ENCODE peak calls at places on chromosome 4, in ten cellular contexts. G is HFF-Myc, A is GM12865, C is heart left ventricle, B is tibial artery, T is stomach, O is body of pancreas, W is psoas muscle, H is NB4, S is astrocyte of the cerebellum. Q is an unnamed sample.

GRCh38 chr4:7186516-7187296 is 5.6 kb upstream of the SORCS2 start:
- DNase-seq in O (no peak), S (no peak), W (no peak), H (no peak), C (no peak), B (peak), T (no peak), G (no peak), A (no peak), Q (no peak)

GRCh38 chr4:184080674-184081073 is 137.0 kb downstream of the ENPP6 start:
- DNase-seq in A (no peak), W (no peak), B (no peak), O (no peak), T (no peak), H (no peak), S (no peak), C (no peak), G (no peak), Q (no peak)

GRCh38 chr4:88185916-88186315 is 27.5 kb upstream of the ABCG2 start:
- DNase-seq in C (no peak), O (no peak), W (no peak), A (no peak), B (no peak), T (no peak), G (no peak), S (no peak), H (no peak), Q (no peak)

GRCh38 chr4:15336410-15337184 is 91.2 kb upstream of the C1QTNF7 start:
- DNase-seq in H (no peak), O (no peak), A (no peak), B (no peak), S (peak), T (no peak), C (no peak), W (no peak), G (peak), Q (peak)

GRCh38 chr4:101081166-101081565 is 266.2 kb downstream of the PPP3CA start:
- DNase-seq in H (no peak), B (no peak), W (no peak), A (no peak), C (no peak), S (no peak), T (no peak), G (no peak), O (no peak), Q (no peak)

GRCh38 chr4:8157496-8157895 is 1.1 kb downstream of the ABLIM2 start:
- DNase-seq in H (peak), W (peak), S (no peak), G (no peak), C (peak), T (no peak), A (no peak), O (peak), B (peak), Q (no peak)

GRCh38 chr4:95165926-95166524 is 382.7 kb downstream of the UNC5C start:
- DNase-seq in T (no peak), B (no peak), H (peak), C (no peak), G (peak), A (peak), W (no peak), S (peak), O (peak), Q (peak)

GRCh38 chr4:118935819-118936218 is 47.2 kb downstream of the SYNPO2 start:
- DNase-seq in O (no peak), G (no peak), H (peak), C (no peak), A (no peak), T (no peak), B (no peak), W (no peak), S (no peak), Q (no peak)

GRCh38 chr4:67030636-67031035 is 514.7 kb downstream of the CENPC start:
- DNase-seq in B (no peak), O (no peak), H (no peak), A (no peak), W (no peak), T (no peak), S (no peak), C (no peak), G (no peak), Q (peak)

GRCh38 chr4:70885174-70885573 is 17.0 kb upstream of the MOB1B start:
- DNase-seq in G (no peak), A (no peak), O (no peak), W (no peak), S (no peak), B (no peak), C (no peak), T (no peak), H (no peak), Q (no peak)

GRCh38 chr4:83083925-83084475 is 30.5 kb downstream of the PLAC8 start:
- DNase-seq in W (no peak), C (no peak), S (no peak), B (no peak), H (peak), T (no peak), A (peak), G (no peak), O (no peak), Q (no peak)

GRCh38 chr4:93867416-93868001 is 39.0 kb downstream of the ATOH1 start:
- DNase-seq in H (no peak), C (no peak), G (no peak), T (no peak), B (no peak), W (no peak), A (no peak), S (no peak), O (no peak), Q (peak)

GRCh38 chr4:39085891-39086290 is 23.9 kb downstream of the KLHL5 start:
- DNase-seq in B (no peak), O (no peak), T (no peak), G (no peak), A (no peak), W (no peak), H (no peak), C (no peak), S (peak), Q (no peak)

GRCh38 chr4:102574317-102574716 is 73.2 kb downstream of the NFKB1 start:
- DNase-seq in C (no peak), O (no peak), A (no peak), G (no peak), B (no peak), W (no peak), S (no peak), H (peak), T (no peak), Q (no peak)

GRCh38 chr4:2914220-2915126 is 48.7 kb downstream of the NOP14 start:
- DNase-seq in H (no peak), W (no peak), O (no peak), G (no peak), B (no peak), S (no peak), A (peak), C (no peak), T (no peak), Q (no peak)

GRCh38 chr4:89509708-89510269 is 202.2 kb upstream of the GPRIN3 start:
- DNase-seq in A (peak), B (no peak), G (no peak), O (no peak), C (no peak), H (no peak), S (peak), T (no peak), W (no peak), Q (peak)

GRCh38 chr4:124322234-124322831 is 390.2 kb downstream of the ANKRD50 start:
- DNase-seq in T (no peak), G (peak), O (no peak), A (peak), B (no peak), S (peak), C (no peak), W (no peak), H (peak), Q (peak)

GRCh38 chr4:151045907-151046306 is 30.8 kb upstream of the LRBA start:
- DNase-seq in S (no peak), B (no peak), W (no peak), O (no peak), T (no peak), G (no peak), H (peak), C (no peak), A (peak), Q (peak)

GRCh38 chr4:120066182-120066524 is 495 bp downstream of the MAD2L1 start:
- DNase-seq in T (no peak), H (peak), C (no peak), G (no peak), O (no peak), A (peak), W (no peak), S (no peak), B (no peak), Q (no peak)

GRCh38 chr4:39045791-39046221 is 13.6 kb upstream of the TMEM156 start:
- DNase-seq in B (no peak), O (no peak), A (peak), T (no peak), C (no peak), H (peak), G (no peak), W (no peak), S (no peak), Q (peak)

GRCh38 chr4:173448919-173449641 is 50.2 kb upstream of the SCRG1 start:
- DNase-seq in W (no peak), H (no peak), C (no peak), B (no peak), G (no peak), O (no peak), T (no peak), S (no peak), A (peak), Q (no peak)

GRCh38 chr4:26361287-26361686 is 40.5 kb downstream of the RBPJ start:
- DNase-seq in O (no peak), H (no peak), C (no peak), G (no peak), W (no peak), B (no peak), T (no peak), S (no peak), A (no peak), Q (no peak)

GRCh38 chr4:100738388-100739165 is 220.8 kb upstream of the EMCN start:
- DNase-seq in C (no peak), B (peak), W (no peak), H (peak), S (peak), A (peak), T (peak), O (peak), G (peak), Q (peak)

GRCh38 chr4:174332741-174333493 is 49.2 kb downstream of the CEP44 start:
- DNase-seq in H (no peak), C (no peak), S (no peak), O (no peak), T (no peak), B (no peak), G (no peak), W (no peak), A (no peak), Q (peak)

GRCh38 chr4:183249854-183250253 is 70.2 kb downstream of the CLDN22 start:
- DNase-seq in O (peak), H (peak), W (no peak), A (peak), G (peak), T (no peak), S (peak), B (no peak), C (no peak), Q (peak)

GRCh38 chr4:104394409-104394813 is 100.3 kb downstream of the CXXC4 start:
- DNase-seq in G (no peak), S (no peak), O (no peak), H (no peak), W (no peak), C (no peak), T (no peak), B (no peak), A (no peak), Q (no peak)

GRCh38 chr4:113591982-113592381 is 169.6 kb downstream of the CAMK2D start:
- DNase-seq in T (no peak), S (peak), G (no peak), O (no peak), A (no peak), W (no peak), C (no peak), H (no peak), B (no peak), Q (no peak)

GRCh38 chr4:8580321-8581093 is at the start of gene GPR78:
- DNase-seq in O (peak), G (no peak), S (no peak), C (peak), H (peak), W (peak), T (peak), A (no peak), B (peak), Q (peak)

GRCh38 chr4:40840985-40841571 is 91.3 kb downstream of the NSUN7 start:
- DNase-seq in A (peak), B (peak), G (peak), O (peak), T (peak), H (peak), C (peak), S (peak), W (peak), Q (peak)
- TF ChIP-seq CTCF in A (peak), B (peak), G (peak), O (peak), T (peak), H (peak), C (peak), S (peak), W (peak), Q (peak)

DNA sequence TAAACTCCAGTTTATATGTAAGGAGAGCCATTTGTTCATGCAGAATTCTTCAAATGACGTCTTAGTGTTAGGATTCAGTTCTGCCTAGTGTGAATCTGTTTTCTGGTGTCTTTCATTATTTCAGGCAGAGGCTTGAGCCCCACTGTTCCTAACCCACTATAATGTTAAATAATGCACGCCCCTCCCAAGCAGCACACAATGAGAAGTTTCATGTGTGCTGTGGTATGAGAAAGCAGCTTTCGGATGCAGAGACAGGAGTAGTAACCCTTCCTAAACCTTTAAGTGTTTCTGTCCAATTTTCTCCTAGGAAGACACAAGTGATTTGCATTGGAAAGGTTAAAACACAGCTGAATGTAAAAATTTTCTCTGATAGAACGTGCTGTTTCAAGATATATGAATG is 54.5 kb downstream of the TRIM2 start:
- DNase-seq in S (no peak), T (no peak), W (no peak), A (no peak), G (no peak), C (no peak), O (no peak), H (no peak), B (no peak), Q (no peak)
- H3K4me3 ChIP-seq in S (no peak), T (no peak), W (no peak), A (no peak), G (no peak), C (no peak), O (no peak), H (no peak), B (no peak), Q (no peak)

GRCh38 chr4:152735302-152735917 is 44.1 kb downstream of the TIGD4 start:
- DNase-seq in C (no peak), B (no peak), S (peak), O (no peak), H (peak), A (peak), T (no peak), G (no peak), W (no peak), Q (peak)
- TF ChIP-seq CTCF in C (peak), B (peak), S (peak), O (peak), H (peak), A (peak), T (peak), G (peak), W (peak), Q (peak)

GRCh38 chr4:1201851-1202525 is 29.6 kb upstream of the SPON2 start:
- DNase-seq in W (peak), A (peak), G (no peak), H (peak), O (peak), T (peak), B (peak), S (no peak), C (peak), Q (no peak)
- H3K4me3 ChIP-seq in W (no peak), A (peak), G (no peak), H (no peak), O (no peak), T (no peak), B (no peak), S (no peak), C (peak), Q (no peak)

Q was measured in epithelial cell of esophagus.